ENCODE peak calls at places on chromosomes 5 and 9, in four cellular contexts. P is tibial nerve; F is activated CD4-positive, alpha-beta memory T cell treated with anti-CD3 and anti-CD28 coated beads, Interleukin-2, amount 10 ng/mL, durations not matched to agents 7 days and 5 days; E is Ammon's horn. R is an unnamed sample.

GRCh38 chr9:127330501-127330900 is 65.9 kb downstream of the GARNL3 start:
- DNase-seq in E (no peak), F (no peak), P (no peak), R (no peak)

GRCh38 chr5:73792687-73793320 is 166.8 kb downstream of the ARHGEF28 start:
- DNase-seq in E (peak), P (peak), F (peak), R (peak)

GRCh38 chr5:150523472-150524350 is 15.8 kb downstream of the NDST1 start:
- DNase-seq in P (peak), E (peak), F (no peak), R (no peak)

GRCh38 chr9:97041898-97042297 is 3.0 kb upstream of the CTSV start:
- DNase-seq in F (no peak), P (no peak), E (no peak), R (peak)

GRCh38 chr9:26261503-26262330 is 583.5 kb upstream of the TUSC1 start:
- DNase-seq in F (no peak), P (no peak), E (no peak), R (no peak)

GRCh38 chr9:77474903-77475302 is 173.2 kb downstream of the GNA14 start:
- DNase-seq in F (no peak), E (no peak), P (no peak), R (no peak)

GRCh38 chr5:154506716-154507080 is 28.7 kb upstream of the HAND1 start:
- DNase-seq in P (no peak), F (no peak), E (no peak), R (no peak)

GRCh38 chr9:33800886-33801285 is 5.5 kb downstream of the PRSS3 start:
- DNase-seq in F (no peak), E (no peak), P (no peak), R (no peak)

GRCh38 chr5:123044926-123045617 is 8.5 kb upstream of the PPIC start:
- DNase-seq in F (no peak), E (no peak), P (no peak), R (no peak)

GRCh38 chr9:23672121-23672520 is 153.9 kb downstream of the ELAVL2 start:
- DNase-seq in F (no peak), E (no peak), P (no peak), R (no peak)

GRCh38 chr5:172910828-172911627 is 48.2 kb upstream of the RPL26L1 start:
- DNase-seq in E (peak), F (peak), P (peak), R (peak)

GRCh38 chr9:77927265-77927664 is 104.3 kb downstream of the GNAQ start:
- DNase-seq in P (no peak), E (no peak), F (no peak), R (no peak)

GRCh38 chr5:167128581-167128980 is 1162.9 kb upstream of the WWC1 start:
- DNase-seq in F (no peak), P (no peak), E (no peak), R (no peak)

GRCh38 chr5:170985486-170985885 is 123.7 kb downstream of the RANBP17 start:
- DNase-seq in E (no peak), P (no peak), F (no peak), R (no peak)